ENCODE peak calls at places on chromosomes 11 and 22, in ten cellular contexts. B is amniotic stem cell; V is head of caudate nucleus; K is stimulated activated CD8-positive, alpha-beta memory T cell treated with anti-CD3 and anti-CD28 coated beads, Interleukin-15, amount 100 ng/mL, for 48 hours; W is fibroblast of lung; A is effector memory CD8-positive, alpha-beta T cell; E is posterior vena cava; Y is stimulated activated CD4-positive, alpha-beta T cell treated with anti-CD3 and anti-CD28 coated beads, Interleukin-15, amount 100 ng/mL, for 1 hour; I is T follicular helper cell; U is T-helper 9 cell. G is an unnamed sample.
A peak's percentile ranks its signal among the peaks of the same experiment; 100 is the strongest.

GRCh38 chr11:9250139-9250582 is 15.0 kb downstream of the DENND5A start:
- DNase-seq in B (no peak), V (no peak), K (no peak), W (no peak), A (no peak), E (no peak), Y (no peak), I (peak; percentile 12), U (no peak), G (no peak)

GRCh38 chr11:134537296-134537695 is 125.3 kb upstream of the B3GAT1 start:
- DNase-seq in B (no peak), V (no peak), K (no peak), W (no peak), A (no peak), E (peak; percentile 62), Y (no peak), I (no peak), U (no peak), G (no peak)

GRCh38 chr11:127345819-127346459 is 345.4 kb upstream of the KIRREL3 start:
- DNase-seq in B (no peak), V (peak; percentile 61), K (no peak), W (peak; percentile 16), A (no peak), E (no peak), Y (peak; percentile 0), I (no peak), U (no peak), G (no peak)

GRCh38 chr11:72522186-72522585 is 87.9 kb upstream of the CLPB start:
- DNase-seq in B (no peak), V (peak; percentile 37), K (no peak), W (no peak), A (no peak), E (no peak), Y (no peak), I (no peak), U (no peak), G (no peak)

GRCh38 chr22:24926428-24926725 is 20.1 kb downstream of the LHFPL7 start:
- DNase-seq in B (no peak), V (no peak), K (no peak), W (peak; percentile 2), A (no peak), E (no peak), Y (no peak), I (no peak), U (no peak), G (no peak)

GRCh38 chr22:35070451-35071093 is 4.6 kb downstream of the ISX start:
- DNase-seq in B (no peak), V (no peak), K (no peak), W (no peak), A (no peak), E (no peak), Y (no peak), I (no peak), U (no peak), G (no peak)

GRCh38 chr11:79507726-79508125 is 66.9 kb upstream of the TENM4 start:
- DNase-seq in B (no peak), V (no peak), K (no peak), W (no peak), A (no peak), E (no peak), Y (no peak), I (no peak), U (no peak), G (no peak)

GRCh38 chr22:49880281-49880680 is 26.6 kb downstream of the ZBED4 start:
- DNase-seq in B (no peak), V (no peak), K (no peak), W (no peak), A (no peak), E (peak; percentile 66), Y (no peak), I (no peak), U (no peak), G (no peak)

GRCh38 chr11:76173663-76174062 is 32.6 kb downstream of the WNT11 start:
- DNase-seq in B (no peak), V (no peak), K (no peak), W (no peak), A (no peak), E (no peak), Y (no peak), I (no peak), U (no peak), G (no peak)

GRCh38 chr11:45089845-45090499 is 56.5 kb upstream of the PRDM11 start:
- DNase-seq in B (no peak), V (no peak), K (no peak), W (peak; percentile 72), A (no peak), E (no peak), Y (no peak), I (no peak), U (no peak), G (no peak)

GRCh38 chr22:20552450-20552894 is 45.1 kb downstream of the MED15 start:
- DNase-seq in B (no peak), V (peak; percentile 82), K (no peak), W (peak; percentile 57), A (no peak), E (peak; percentile 94), Y (no peak), I (no peak), U (no peak), G (no peak)

GRCh38 chr22:19795617-19796008 is 35.0 kb downstream of the TBX1 start:
- DNase-seq in B (no peak), V (no peak), K (no peak), W (peak; percentile 24), A (no peak), E (no peak), Y (no peak), I (no peak), U (no peak), G (no peak)

GRCh38 chr11:75270896-75271415 is 30.4 kb downstream of the TPBGL start:
- DNase-seq in B (no peak), V (no peak), K (no peak), W (peak; percentile 27), A (no peak), E (peak; percentile 32), Y (no peak), I (no peak), U (no peak), G (no peak)

GRCh38 chr11:86196291-86196690 is 48.3 kb upstream of the EED start:
- DNase-seq in B (no peak), V (no peak), K (no peak), W (no peak), A (no peak), E (no peak), Y (no peak), I (no peak), U (no peak), G (no peak)

GRCh38 chr11:16561150-16561549 is 177.3 kb upstream of the C11orf58 start:
- DNase-seq in B (no peak), V (no peak), K (no peak), W (no peak), A (no peak), E (no peak), Y (no peak), I (no peak), U (no peak), G (no peak)

GRCh38 chr11:16013649-16014275 is 342.6 kb downstream of the SOX6 start:
- DNase-seq in B (no peak), V (no peak), K (no peak), W (peak; percentile 56), A (no peak), E (no peak), Y (no peak), I (no peak), U (no peak), G (no peak)

GRCh38 chr11:4887591-4887990 is 5.9 kb downstream of the OR51T1 start:
- DNase-seq in B (no peak), V (no peak), K (no peak), W (no peak), A (no peak), E (no peak), Y (no peak), I (no peak), U (no peak), G (no peak)

GRCh38 chr11:106697058-106697457 is 321.2 kb downstream of the GUCY1A2 start:
- DNase-seq in B (peak; percentile 8), V (no peak), K (no peak), W (peak; percentile 67), A (no peak), E (no peak), Y (no peak), I (no peak), U (no peak), G (no peak)

GRCh38 chr11:130830563-130830950 is 85.7 kb downstream of the SNX19 start:
- DNase-seq in B (no peak), V (no peak), K (no peak), W (no peak), A (no peak), E (no peak), Y (no peak), I (no peak), U (no peak), G (no peak)

G was measured in esophagus squamous epithelium.